ENCODE peak calls at places on chromosomes 7 and 10, in nine cellular contexts. One of them, this sample, is unnamed.

GRCh38 chr10:86644412-86645110 is 9.8 kb upstream of the OPN4 start:
- DNase-seq in C1 segment of cervical spinal cord: no peak
- DNase-seq in activated gamma-delta T cell treated with Interleukin-2 at 50 U/mL for 16 hours: no peak
- DNase-seq in neural crest cell: no peak
- DNase-seq in AG04450: no peak
- DNase-seq in mucosa of gallbladder: peak
- DNase-seq in ELR: peak
- DNase-seq in transverse colon: no peak
- DNase-seq in NCI-H69: peak
- DNase-seq in this sample: no peak

GRCh38 chr10:106519376-106520035 is 645.0 kb downstream of the SORCS1 start:
- DNase-seq in C1 segment of cervical spinal cord: no peak
- DNase-seq in activated gamma-delta T cell treated with Interleukin-2 at 50 U/mL for 16 hours: no peak
- DNase-seq in neural crest cell: no peak
- DNase-seq in AG04450: no peak
- DNase-seq in mucosa of gallbladder: no peak
- DNase-seq in ELR: no peak
- DNase-seq in transverse colon: no peak
- DNase-seq in NCI-H69: no peak
- DNase-seq in this sample: no peak

GRCh38 chr7:22726849-22727792 is at the start of gene IL6:
- DNase-seq in C1 segment of cervical spinal cord: peak
- DNase-seq in activated gamma-delta T cell treated with Interleukin-2 at 50 U/mL for 16 hours: no peak
- DNase-seq in neural crest cell: peak
- DNase-seq in AG04450: peak
- DNase-seq in mucosa of gallbladder: peak
- DNase-seq in ELR: peak
- DNase-seq in transverse colon: peak
- DNase-seq in NCI-H69: peak
- DNase-seq in this sample: no peak

GRCh38 chr7:48636391-48637015 is 287.8 kb upstream of the CDC14C start:
- DNase-seq in C1 segment of cervical spinal cord: no peak
- DNase-seq in activated gamma-delta T cell treated with Interleukin-2 at 50 U/mL for 16 hours: no peak
- DNase-seq in neural crest cell: no peak
- DNase-seq in AG04450: no peak
- DNase-seq in mucosa of gallbladder: no peak
- DNase-seq in ELR: no peak
- DNase-seq in transverse colon: no peak
- DNase-seq in NCI-H69: peak
- DNase-seq in this sample: no peak

GRCh38 chr10:15427836-15428414 is 56.8 kb upstream of the FAM171A1 start:
- DNase-seq in C1 segment of cervical spinal cord: no peak
- DNase-seq in activated gamma-delta T cell treated with Interleukin-2 at 50 U/mL for 16 hours: no peak
- DNase-seq in neural crest cell: no peak
- DNase-seq in AG04450: peak
- DNase-seq in mucosa of gallbladder: no peak
- DNase-seq in ELR: peak
- DNase-seq in transverse colon: no peak
- DNase-seq in NCI-H69: peak
- DNase-seq in this sample: peak

GRCh38 chr10:77504870-77505257 is 132.7 kb downstream of the KCNMA1 start:
- DNase-seq in C1 segment of cervical spinal cord: no peak
- DNase-seq in activated gamma-delta T cell treated with Interleukin-2 at 50 U/mL for 16 hours: no peak
- DNase-seq in neural crest cell: no peak
- DNase-seq in AG04450: no peak
- DNase-seq in mucosa of gallbladder: no peak
- DNase-seq in ELR: peak
- DNase-seq in transverse colon: no peak
- DNase-seq in NCI-H69: peak
- DNase-seq in this sample: peak

GRCh38 chr10:121112618-121113384 is 261.6 kb downstream of the WDR11 start:
- DNase-seq in C1 segment of cervical spinal cord: no peak
- DNase-seq in activated gamma-delta T cell treated with Interleukin-2 at 50 U/mL for 16 hours: no peak
- DNase-seq in neural crest cell: no peak
- DNase-seq in AG04450: no peak
- DNase-seq in mucosa of gallbladder: no peak
- DNase-seq in ELR: no peak
- DNase-seq in transverse colon: no peak
- DNase-seq in NCI-H69: peak
- DNase-seq in this sample: no peak

GRCh38 chr7:129166745-129167144 is 21.7 kb upstream of the SMO start:
- DNase-seq in C1 segment of cervical spinal cord: no peak
- DNase-seq in activated gamma-delta T cell treated with Interleukin-2 at 50 U/mL for 16 hours: no peak
- DNase-seq in neural crest cell: no peak
- DNase-seq in AG04450: no peak
- DNase-seq in mucosa of gallbladder: no peak
- DNase-seq in ELR: no peak
- DNase-seq in transverse colon: no peak
- DNase-seq in NCI-H69: no peak
- DNase-seq in this sample: no peak

GRCh38 chr7:91674470-91674869 is 206.0 kb downstream of the MTERF1 start:
- DNase-seq in C1 segment of cervical spinal cord: no peak
- DNase-seq in activated gamma-delta T cell treated with Interleukin-2 at 50 U/mL for 16 hours: no peak
- DNase-seq in neural crest cell: no peak
- DNase-seq in AG04450: no peak
- DNase-seq in mucosa of gallbladder: no peak
- DNase-seq in ELR: no peak
- DNase-seq in transverse colon: no peak
- DNase-seq in NCI-H69: no peak
- DNase-seq in this sample: no peak

GRCh38 chr7:91212592-91212991 is 51.6 kb upstream of the FZD1 start:
- DNase-seq in C1 segment of cervical spinal cord: no peak
- DNase-seq in activated gamma-delta T cell treated with Interleukin-2 at 50 U/mL for 16 hours: no peak
- DNase-seq in neural crest cell: no peak
- DNase-seq in AG04450: no peak
- DNase-seq in mucosa of gallbladder: no peak
- DNase-seq in ELR: no peak
- DNase-seq in transverse colon: no peak
- DNase-seq in NCI-H69: peak
- DNase-seq in this sample: no peak

GRCh38 chr10:33306756-33307519 is 27.5 kb downstream of the NRP1 start:
- DNase-seq in C1 segment of cervical spinal cord: no peak
- DNase-seq in activated gamma-delta T cell treated with Interleukin-2 at 50 U/mL for 16 hours: no peak
- DNase-seq in neural crest cell: no peak
- DNase-seq in AG04450: peak
- DNase-seq in mucosa of gallbladder: no peak
- DNase-seq in ELR: peak
- DNase-seq in transverse colon: no peak
- DNase-seq in NCI-H69: no peak
- DNase-seq in this sample: no peak

GRCh38 chr7:144027070-144027469 is 21.7 kb upstream of the OR2A5 start:
- DNase-seq in C1 segment of cervical spinal cord: no peak
- DNase-seq in activated gamma-delta T cell treated with Interleukin-2 at 50 U/mL for 16 hours: no peak
- DNase-seq in neural crest cell: no peak
- DNase-seq in AG04450: no peak
- DNase-seq in mucosa of gallbladder: no peak
- DNase-seq in ELR: peak
- DNase-seq in transverse colon: no peak
- DNase-seq in NCI-H69: peak
- DNase-seq in this sample: peak

GRCh38 chr7:122397381-122397780 is 92.8 kb upstream of the FEZF1 start:
- DNase-seq in C1 segment of cervical spinal cord: no peak
- DNase-seq in activated gamma-delta T cell treated with Interleukin-2 at 50 U/mL for 16 hours: no peak
- DNase-seq in neural crest cell: no peak
- DNase-seq in AG04450: no peak
- DNase-seq in mucosa of gallbladder: no peak
- DNase-seq in ELR: no peak
- DNase-seq in transverse colon: no peak
- DNase-seq in NCI-H69: peak
- DNase-seq in this sample: no peak

GRCh38 chr10:86267286-86268195 is 99.1 kb downstream of the GRID1 start:
- DNase-seq in C1 segment of cervical spinal cord: peak
- DNase-seq in activated gamma-delta T cell treated with Interleukin-2 at 50 U/mL for 16 hours: no peak
- DNase-seq in neural crest cell: no peak
- DNase-seq in AG04450: no peak
- DNase-seq in mucosa of gallbladder: no peak
- DNase-seq in ELR: no peak
- DNase-seq in transverse colon: no peak
- DNase-seq in NCI-H69: peak
- DNase-seq in this sample: no peak

GRCh38 chr10:103800789-103801540 is 54.4 kb downstream of the SH3PXD2A start:
- DNase-seq in C1 segment of cervical spinal cord: no peak
- DNase-seq in activated gamma-delta T cell treated with Interleukin-2 at 50 U/mL for 16 hours: peak
- DNase-seq in neural crest cell: peak
- DNase-seq in AG04450: no peak
- DNase-seq in mucosa of gallbladder: no peak
- DNase-seq in ELR: peak
- DNase-seq in transverse colon: no peak
- DNase-seq in NCI-H69: peak
- DNase-seq in this sample: no peak

GRCh38 chr7:44624306-44624705 is 17.9 kb downstream of the OGDH start:
- DNase-seq in C1 segment of cervical spinal cord: no peak
- DNase-seq in activated gamma-delta T cell treated with Interleukin-2 at 50 U/mL for 16 hours: no peak
- DNase-seq in neural crest cell: no peak
- DNase-seq in AG04450: no peak
- DNase-seq in mucosa of gallbladder: no peak
- DNase-seq in ELR: no peak
- DNase-seq in transverse colon: no peak
- DNase-seq in NCI-H69: no peak
- DNase-seq in this sample: no peak

GRCh38 chr10:132360766-132361447 is 28.9 kb downstream of the LRRC27 start:
- DNase-seq in C1 segment of cervical spinal cord: no peak
- DNase-seq in activated gamma-delta T cell treated with Interleukin-2 at 50 U/mL for 16 hours: no peak
- DNase-seq in neural crest cell: peak
- DNase-seq in AG04450: no peak
- DNase-seq in mucosa of gallbladder: no peak
- DNase-seq in ELR: peak
- DNase-seq in transverse colon: no peak
- DNase-seq in NCI-H69: peak
- DNase-seq in this sample: peak

GRCh38 chr7:122302826-122303521 is 1.6 kb downstream of the FEZF1 start:
- DNase-seq in C1 segment of cervical spinal cord: no peak
- DNase-seq in activated gamma-delta T cell treated with Interleukin-2 at 50 U/mL for 16 hours: no peak
- DNase-seq in neural crest cell: no peak
- DNase-seq in AG04450: no peak
- DNase-seq in mucosa of gallbladder: no peak
- DNase-seq in ELR: no peak
- DNase-seq in transverse colon: no peak
- DNase-seq in NCI-H69: peak
- DNase-seq in this sample: no peak

GRCh38 chr10:103232772-103233488 is 12.8 kb upstream of the RPEL1 start:
- DNase-seq in C1 segment of cervical spinal cord: no peak
- DNase-seq in activated gamma-delta T cell treated with Interleukin-2 at 50 U/mL for 16 hours: no peak
- DNase-seq in neural crest cell: no peak
- DNase-seq in AG04450: peak
- DNase-seq in mucosa of gallbladder: no peak
- DNase-seq in ELR: peak
- DNase-seq in transverse colon: no peak
- DNase-seq in NCI-H69: no peak
- DNase-seq in this sample: no peak

GRCh38 chr10:63396123-63396719 is 69.6 kb downstream of the JMJD1C start:
- DNase-seq in C1 segment of cervical spinal cord: no peak
- DNase-seq in activated gamma-delta T cell treated with Interleukin-2 at 50 U/mL for 16 hours: no peak
- DNase-seq in neural crest cell: no peak
- DNase-seq in AG04450: no peak
- DNase-seq in mucosa of gallbladder: no peak
- DNase-seq in ELR: no peak
- DNase-seq in transverse colon: no peak
- DNase-seq in NCI-H69: no peak
- DNase-seq in this sample: no peak

GRCh38 chr10:96225119-96225518 is 46.2 kb downstream of the BLNK start:
- DNase-seq in C1 segment of cervical spinal cord: no peak
- DNase-seq in activated gamma-delta T cell treated with Interleukin-2 at 50 U/mL for 16 hours: no peak
- DNase-seq in neural crest cell: no peak
- DNase-seq in AG04450: no peak
- DNase-seq in mucosa of gallbladder: no peak
- DNase-seq in ELR: no peak
- DNase-seq in transverse colon: no peak
- DNase-seq in NCI-H69: no peak
- DNase-seq in this sample: no peak

GRCh38 chr10:86341361-86341811 is 25.2 kb downstream of the GRID1 start:
- DNase-seq in C1 segment of cervical spinal cord: no peak
- DNase-seq in activated gamma-delta T cell treated with Interleukin-2 at 50 U/mL for 16 hours: no peak
- DNase-seq in neural crest cell: no peak
- DNase-seq in AG04450: no peak
- DNase-seq in mucosa of gallbladder: no peak
- DNase-seq in ELR: no peak
- DNase-seq in transverse colon: no peak
- DNase-seq in NCI-H69: no peak
- DNase-seq in this sample: no peak

GRCh38 chr7:84236398-84236797 is 41.8 kb upstream of the SEMA3A start:
- DNase-seq in C1 segment of cervical spinal cord: no peak
- DNase-seq in activated gamma-delta T cell treated with Interleukin-2 at 50 U/mL for 16 hours: no peak
- DNase-seq in neural crest cell: no peak
- DNase-seq in AG04450: no peak
- DNase-seq in mucosa of gallbladder: no peak
- DNase-seq in ELR: peak
- DNase-seq in transverse colon: no peak
- DNase-seq in NCI-H69: no peak
- DNase-seq in this sample: peak

GRCh38 chr10:132572545-132572937 is 35.0 kb downstream of the INPP5A start:
- DNase-seq in C1 segment of cervical spinal cord: no peak
- DNase-seq in activated gamma-delta T cell treated with Interleukin-2 at 50 U/mL for 16 hours: no peak
- DNase-seq in neural crest cell: no peak
- DNase-seq in AG04450: no peak
- DNase-seq in mucosa of gallbladder: no peak
- DNase-seq in ELR: peak
- DNase-seq in transverse colon: no peak
- DNase-seq in NCI-H69: no peak
- DNase-seq in this sample: no peak

GRCh38 chr10:14032406-14032998 is 298.2 kb downstream of the FRMD4A start:
- DNase-seq in C1 segment of cervical spinal cord: no peak
- DNase-seq in activated gamma-delta T cell treated with Interleukin-2 at 50 U/mL for 16 hours: peak
- DNase-seq in neural crest cell: peak
- DNase-seq in AG04450: no peak
- DNase-seq in mucosa of gallbladder: no peak
- DNase-seq in ELR: peak
- DNase-seq in transverse colon: no peak
- DNase-seq in NCI-H69: peak
- DNase-seq in this sample: no peak

GRCh38 chr10:11154809-11155208 is 137.1 kb downstream of the CELF2 start:
- DNase-seq in C1 segment of cervical spinal cord: no peak
- DNase-seq in activated gamma-delta T cell treated with Interleukin-2 at 50 U/mL for 16 hours: no peak
- DNase-seq in neural crest cell: no peak
- DNase-seq in AG04450: no peak
- DNase-seq in mucosa of gallbladder: no peak
- DNase-seq in ELR: no peak
- DNase-seq in transverse colon: no peak
- DNase-seq in NCI-H69: peak
- DNase-seq in this sample: no peak

GRCh38 chr7:28855538-28856217 is 102.5 kb downstream of the TRIL start:
- DNase-seq in C1 segment of cervical spinal cord: no peak
- DNase-seq in activated gamma-delta T cell treated with Interleukin-2 at 50 U/mL for 16 hours: no peak
- DNase-seq in neural crest cell: no peak
- DNase-seq in AG04450: peak
- DNase-seq in mucosa of gallbladder: peak
- DNase-seq in ELR: peak
- DNase-seq in transverse colon: no peak
- DNase-seq in NCI-H69: peak
- DNase-seq in this sample: peak

GRCh38 chr7:44538093-44538797 is 2.9 kb downstream of the NPC1L1 start:
- DNase-seq in C1 segment of cervical spinal cord: no peak
- DNase-seq in activated gamma-delta T cell treated with Interleukin-2 at 50 U/mL for 16 hours: no peak
- DNase-seq in neural crest cell: no peak
- DNase-seq in AG04450: no peak
- DNase-seq in mucosa of gallbladder: no peak
- DNase-seq in ELR: no peak
- DNase-seq in transverse colon: no peak
- DNase-seq in NCI-H69: no peak
- DNase-seq in this sample: no peak

GRCh38 chr7:1418505-1419309 is 40.6 kb downstream of the MICALL2 start:
- DNase-seq in C1 segment of cervical spinal cord: no peak
- DNase-seq in activated gamma-delta T cell treated with Interleukin-2 at 50 U/mL for 16 hours: no peak
- DNase-seq in neural crest cell: no peak
- DNase-seq in AG04450: no peak
- DNase-seq in mucosa of gallbladder: no peak
- DNase-seq in ELR: peak
- DNase-seq in transverse colon: no peak
- DNase-seq in NCI-H69: peak
- DNase-seq in this sample: peak

GRCh38 chr10:116163308-116163707 is 109.7 kb downstream of the GFRA1 start:
- DNase-seq in C1 segment of cervical spinal cord: no peak
- DNase-seq in activated gamma-delta T cell treated with Interleukin-2 at 50 U/mL for 16 hours: no peak
- DNase-seq in neural crest cell: no peak
- DNase-seq in AG04450: no peak
- DNase-seq in mucosa of gallbladder: no peak
- DNase-seq in ELR: no peak
- DNase-seq in transverse colon: no peak
- DNase-seq in NCI-H69: no peak
- DNase-seq in this sample: no peak

GRCh38 chr10:71584461-71584860 is 135.1 kb downstream of the C10orf105 start:
- DNase-seq in C1 segment of cervical spinal cord: no peak
- DNase-seq in activated gamma-delta T cell treated with Interleukin-2 at 50 U/mL for 16 hours: no peak
- DNase-seq in neural crest cell: no peak
- DNase-seq in AG04450: no peak
- DNase-seq in mucosa of gallbladder: no peak
- DNase-seq in ELR: no peak
- DNase-seq in transverse colon: no peak
- DNase-seq in NCI-H69: no peak
- DNase-seq in this sample: no peak

This sample was measured in RKO.